ENCODE peak calls at places on chromosomes 16 and 17, in six cellular contexts. W, U, X, B, V and H are unnamed samples.

GRCh38 chr17:65531508-65532431 is 29.7 kb downstream of the AXIN2 start:
- DNase-seq in W (no peak), U (no peak), X (peak; percentile 57), B (peak; percentile 74), V (no peak), H (peak; percentile 54)

GRCh38 chr16:3490911-3491629 is 4.2 kb downstream of the C16orf90 start:
- DNase-seq in W (no peak), U (no peak), X (no peak), B (peak; percentile 51), V (peak; percentile 35), H (no peak)

GRCh38 chr17:19508327-19508867 is 25.3 kb upstream of the SLC47A1 start:
- DNase-seq in W (peak; percentile 45), U (no peak), X (no peak), B (no peak), V (no peak), H (peak; percentile 47)

GRCh38 chr17:7888184-7888920 is at the start of gene CHD3:
- DNase-seq in W (peak; percentile 27), U (no peak), X (no peak), B (no peak), V (peak; percentile 60), H (no peak)

GRCh38 chr17:76545918-76546555 is 6.2 kb downstream of the PRCD start:
- DNase-seq in W (no peak), U (no peak), X (no peak), B (no peak), V (no peak), H (no peak)

GRCh38 chr16:48176635-48177408 is 21.0 kb upstream of the ABCC12 start:
- DNase-seq in W (no peak), U (no peak), X (no peak), B (no peak), V (no peak), H (no peak)

GRCh38 chr17:46922487-46922803 is 515 bp upstream of the GOSR2 start:
- DNase-seq in W (no peak), U (no peak), X (no peak), B (no peak), V (no peak), H (no peak)

GRCh38 chr17:17088511-17089205 is 46.4 kb downstream of the MPRIP start:
- DNase-seq in W (no peak), U (no peak), X (no peak), B (no peak), V (no peak), H (peak; percentile 5)

GRCh38 chr16:48676836-48677235 is 66.9 kb upstream of the N4BP1 start:
- DNase-seq in W (no peak), U (peak; percentile 5), X (peak; percentile 29), B (no peak), V (no peak), H (no peak)

GRCh38 chr17:66138120-66138519 is 53.8 kb downstream of the CEP112 start:
- DNase-seq in W (no peak), U (no peak), X (no peak), B (no peak), V (no peak), H (no peak)

GRCh38 chr17:5262417-5262816 is 19.7 kb upstream of the RABEP1 start:
- DNase-seq in W (no peak), U (no peak), X (no peak), B (no peak), V (no peak), H (no peak)

GRCh38 chr16:86778108-86778745 is 199.9 kb downstream of the FOXL1 start:
- DNase-seq in W (no peak), U (no peak), X (no peak), B (no peak), V (no peak), H (no peak)

GRCh38 chr16:23673971-23674614 is 4.6 kb upstream of the PLK1 start:
- DNase-seq in W (no peak), U (no peak), X (no peak), B (no peak), V (no peak), H (no peak)

GRCh38 chr17:37570527-37571093 is 38.6 kb downstream of the SYNRG start:
- DNase-seq in W (no peak), U (peak; percentile 76), X (peak; percentile 66), B (no peak), V (peak; percentile 88), H (peak; percentile 36)

GRCh38 chr16:23186171-23186570 is 3.6 kb downstream of the SCNN1G start:
- DNase-seq in W (no peak), U (no peak), X (no peak), B (no peak), V (no peak), H (peak; percentile 20)

GRCh38 chr16:53949716-53950410 is 245.9 kb downstream of the FTO start:
- DNase-seq in W (no peak), U (no peak), X (no peak), B (no peak), V (no peak), H (no peak)

GRCh38 chr17:69874220-69874670 is 200.8 kb upstream of the KCNJ16 start:
- DNase-seq in W (no peak), U (peak; percentile 92), X (peak; percentile 95), B (no peak), V (no peak), H (no peak)

GRCh38 chr17:37368577-37368976 is 7.2 kb upstream of the C17orf78 start:
- DNase-seq in W (no peak), U (no peak), X (peak; percentile 22), B (no peak), V (no peak), H (no peak)

GRCh38 chr17:74903034-74903433 is 9.6 kb upstream of the FADS6 start:
- DNase-seq in W (no peak), U (no peak), X (no peak), B (no peak), V (no peak), H (no peak)

GRCh38 chr17:1882836-1883235 is 53.0 kb downstream of the RPA1 start:
- DNase-seq in W (no peak), U (peak; percentile 19), X (peak; percentile 60), B (no peak), V (peak; percentile 42), H (no peak)

GRCh38 chr17:64403881-64404460 is 13.3 kb upstream of the PECAM1 start:
- DNase-seq in W (no peak), U (no peak), X (no peak), B (peak; percentile 20), V (no peak), H (no peak)

GRCh38 chr17:7095642-7096041 is 15.6 kb upstream of the CLEC10A start:
- DNase-seq in W (no peak), U (no peak), X (no peak), B (no peak), V (no peak), H (no peak)

GRCh38 chr17:296906-297690 is 55.5 kb downstream of the RPH3AL start:
- DNase-seq in W (no peak), U (no peak), X (no peak), B (no peak), V (no peak), H (no peak)

GRCh38 chr16:82682757-82683156 is 56.0 kb downstream of the CDH13 start:
- DNase-seq in W (no peak), U (no peak), X (no peak), B (no peak), V (no peak), H (peak; percentile 36)

GRCh38 chr16:73040136-73040535 is 7.8 kb downstream of the ZFHX3 start:
- DNase-seq in W (no peak), U (no peak), X (no peak), B (no peak), V (no peak), H (no peak)

GRCh38 chr17:39082482-39082881 is 69.0 kb downstream of the PLXDC1 start:
- DNase-seq in W (no peak), U (no peak), X (peak; percentile 83), B (no peak), V (no peak), H (no peak)

GRCh38 chr17:61337247-61337812 is 62.3 kb upstream of the TBX2 start:
- DNase-seq in W (no peak), U (no peak), X (no peak), B (no peak), V (no peak), H (no peak)

GRCh38 chr16:23505942-23506605 is 4.2 kb downstream of the GGA2 start:
- DNase-seq in W (no peak), U (no peak), X (peak; percentile 30), B (no peak), V (no peak), H (no peak)

GRCh38 chr16:11258553-11259287 is 2.7 kb upstream of the SOCS1 start:
- DNase-seq in W (no peak), U (no peak), X (peak; percentile 25), B (peak; percentile 80), V (no peak), H (peak; percentile 71)

GRCh38 chr16:1989826-1990335 is at the start of gene SYNGR3:
- DNase-seq in W (no peak), U (no peak), X (peak; percentile 31), B (no peak), V (no peak), H (no peak)

GRCh38 chr17:80008383-80008840 is 27.3 kb downstream of the TBC1D16 start:
- DNase-seq in W (peak; percentile 60), U (peak; percentile 50), X (peak; percentile 67), B (peak; percentile 88), V (peak; percentile 88), H (peak; percentile 83)

GRCh38 chr16:30972872-30973271 is 12.1 kb upstream of the HSD3B7 start:
- DNase-seq in W (no peak), U (peak; percentile 36), X (peak; percentile 47), B (no peak), V (no peak), H (no peak)

GRCh38 chr17:41456206-41456605 is 11.0 kb downstream of the KRT32 start:
- DNase-seq in W (no peak), U (no peak), X (no peak), B (no peak), V (peak; percentile 3), H (no peak)

GRCh38 chr17:66255527-66255971 is 26.3 kb upstream of the APOH start:
- DNase-seq in W (no peak), U (no peak), X (no peak), B (no peak), V (no peak), H (no peak)

GRCh38 chr17:6714315-6714874 is 1.2 kb upstream of the SLC13A5 start:
- DNase-seq in W (no peak), U (no peak), X (no peak), B (no peak), V (no peak), H (no peak)

GRCh38 chr17:2238432-2239169 is 65.0 kb downstream of the SMG6 start:
- DNase-seq in W (no peak), U (no peak), X (peak; percentile 40), B (peak; percentile 70), V (no peak), H (peak; percentile 38)